ENCODE peak calls at places on chromosomes 2 and 18, in nine cellular contexts. One of them, this sample, is unnamed.

GRCh38 chr2:207905546-207905945 is 119.8 kb downstream of the PLEKHM3 start:
- DNase-seq in HCT116: no peak
- DNase-seq in suprapubic skin: no peak
- DNase-seq in stomach: no peak
- DNase-seq in HL-60: no peak
- DNase-seq in GM23338: peak
- DNase-seq in breast epithelium: no peak
- DNase-seq in SK-N-SH: peak
- DNase-seq in HepG2: no peak
- DNase-seq in this sample: no peak

GRCh38 chr2:67453365-67453764 is 56.2 kb downstream of the ETAA1 start:
- DNase-seq in HCT116: no peak
- DNase-seq in suprapubic skin: no peak
- DNase-seq in stomach: no peak
- DNase-seq in HL-60: no peak
- DNase-seq in GM23338: no peak
- DNase-seq in breast epithelium: no peak
- DNase-seq in SK-N-SH: no peak
- DNase-seq in HepG2: no peak
- DNase-seq in this sample: no peak

GRCh38 chr2:179467111-179467510 is 202.5 kb upstream of the SESTD1 start:
- DNase-seq in HCT116: no peak
- DNase-seq in suprapubic skin: no peak
- DNase-seq in stomach: no peak
- DNase-seq in HL-60: no peak
- DNase-seq in GM23338: no peak
- DNase-seq in breast epithelium: no peak
- DNase-seq in SK-N-SH: no peak
- DNase-seq in HepG2: no peak
- DNase-seq in this sample: no peak

GRCh38 chr2:222722327-222722946 is 51.0 kb downstream of the MOGAT1 start:
- DNase-seq in HCT116: no peak
- DNase-seq in suprapubic skin: no peak
- DNase-seq in stomach: no peak
- DNase-seq in HL-60: no peak
- DNase-seq in GM23338: no peak
- DNase-seq in breast epithelium: no peak
- DNase-seq in SK-N-SH: no peak
- DNase-seq in HepG2: no peak
- DNase-seq in this sample: no peak

GRCh38 chr2:200735061-200735460 is 76.6 kb upstream of the BZW1 start:
- DNase-seq in HCT116: no peak
- DNase-seq in suprapubic skin: no peak
- DNase-seq in stomach: no peak
- DNase-seq in HL-60: no peak
- DNase-seq in GM23338: no peak
- DNase-seq in breast epithelium: no peak
- DNase-seq in SK-N-SH: no peak
- DNase-seq in HepG2: no peak
- DNase-seq in this sample: no peak

GRCh38 chr2:27735263-27735904 is 36.1 kb upstream of the MRPL33 start:
- DNase-seq in HCT116: no peak
- DNase-seq in suprapubic skin: no peak
- DNase-seq in stomach: peak
- DNase-seq in HL-60: no peak
- DNase-seq in GM23338: peak
- DNase-seq in breast epithelium: peak
- DNase-seq in SK-N-SH: no peak
- DNase-seq in HepG2: no peak
- DNase-seq in this sample: peak

GRCh38 chr18:46756559-46757201 is at the start of gene ST8SIA5:
- DNase-seq in HCT116: no peak
- DNase-seq in suprapubic skin: peak
- DNase-seq in stomach: no peak
- DNase-seq in HL-60: no peak
- DNase-seq in GM23338: peak
- DNase-seq in breast epithelium: no peak
- DNase-seq in SK-N-SH: peak
- DNase-seq in HepG2: no peak
- DNase-seq in this sample: no peak

GRCh38 chr2:43041167-43041566 is 185.2 kb downstream of the ZFP36L2 start:
- DNase-seq in HCT116: no peak
- DNase-seq in suprapubic skin: no peak
- DNase-seq in stomach: no peak
- DNase-seq in HL-60: no peak
- DNase-seq in GM23338: no peak
- DNase-seq in breast epithelium: no peak
- DNase-seq in SK-N-SH: no peak
- DNase-seq in HepG2: no peak
- DNase-seq in this sample: no peak

GRCh38 chr18:54981076-54981475 is 21.8 kb upstream of the CCDC68 start:
- DNase-seq in HCT116: no peak
- DNase-seq in suprapubic skin: no peak
- DNase-seq in stomach: no peak
- DNase-seq in HL-60: no peak
- DNase-seq in GM23338: no peak
- DNase-seq in breast epithelium: no peak
- DNase-seq in SK-N-SH: peak
- DNase-seq in HepG2: no peak
- DNase-seq in this sample: no peak

GRCh38 chr18:54984908-54985307 is 25.6 kb upstream of the CCDC68 start:
- DNase-seq in HCT116: no peak
- DNase-seq in suprapubic skin: no peak
- DNase-seq in stomach: no peak
- DNase-seq in HL-60: no peak
- DNase-seq in GM23338: no peak
- DNase-seq in breast epithelium: no peak
- DNase-seq in SK-N-SH: no peak
- DNase-seq in HepG2: no peak
- DNase-seq in this sample: no peak

DNA sequence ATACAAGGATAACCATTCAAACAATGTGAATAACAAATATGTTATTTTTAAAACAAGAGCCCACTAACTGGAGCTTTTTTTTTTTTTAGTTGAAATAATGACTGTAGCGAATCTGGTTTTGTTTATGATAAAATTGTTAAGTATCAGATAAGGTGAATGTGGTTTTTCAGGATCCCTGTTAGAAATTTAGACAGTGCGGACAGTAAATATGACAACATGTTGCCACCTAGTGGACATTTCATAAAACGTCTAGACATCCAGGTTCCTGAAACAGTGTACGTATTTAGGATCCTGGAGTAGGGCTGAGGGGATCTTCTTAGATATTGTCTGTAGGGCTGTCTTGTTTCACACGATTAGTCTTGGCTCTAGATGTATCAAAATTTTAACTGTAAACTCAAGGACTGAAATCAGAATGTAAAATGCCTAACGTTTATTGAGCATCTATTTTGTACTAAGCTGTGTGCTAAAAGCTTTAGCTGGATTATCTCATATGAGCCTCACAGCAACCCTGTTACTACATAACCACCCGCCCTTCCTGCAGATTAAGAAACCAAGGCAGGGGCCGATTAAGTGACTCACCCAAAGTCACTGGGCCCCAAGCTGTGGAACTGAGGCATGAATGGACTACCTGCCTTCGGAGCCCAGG is 23.9 kb upstream of the CCDC68 start:
- DNase-seq in HCT116: peak
- DNase-seq in suprapubic skin: no peak
- DNase-seq in stomach: no peak
- DNase-seq in HL-60: peak
- DNase-seq in GM23338: peak
- DNase-seq in breast epithelium: no peak
- DNase-seq in SK-N-SH: peak
- DNase-seq in HepG2: peak
- DNase-seq in this sample: no peak
- H3K27ac ChIP-seq in HCT116: no peak
- H3K27ac ChIP-seq in suprapubic skin: no peak
- H3K27ac ChIP-seq in stomach: no peak
- H3K27ac ChIP-seq in HL-60: no peak
- H3K27ac ChIP-seq in GM23338: no peak
- H3K27ac ChIP-seq in breast epithelium: no peak
- H3K27ac ChIP-seq in SK-N-SH: no peak
- H3K27ac ChIP-seq in HepG2: no peak
- H3K27ac ChIP-seq in this sample: no peak

GRCh38 chr2:158799181-158799580 is 4.1 kb downstream of the DAPL1 start:
- DNase-seq in HCT116: no peak
- DNase-seq in suprapubic skin: no peak
- DNase-seq in stomach: no peak
- DNase-seq in HL-60: no peak
- DNase-seq in GM23338: no peak
- DNase-seq in breast epithelium: no peak
- DNase-seq in SK-N-SH: no peak
- DNase-seq in HepG2: no peak
- DNase-seq in this sample: no peak

GRCh38 chr2:158795110-158795924 is at the start of gene DAPL1:
- DNase-seq in HCT116: no peak
- DNase-seq in suprapubic skin: no peak
- DNase-seq in stomach: peak
- DNase-seq in HL-60: no peak
- DNase-seq in GM23338: peak
- DNase-seq in breast epithelium: no peak
- DNase-seq in SK-N-SH: peak
- DNase-seq in HepG2: no peak
- DNase-seq in this sample: peak

GRCh38 chr2:158796606-158797005 is 1.5 kb downstream of the DAPL1 start:
- DNase-seq in HCT116: no peak
- DNase-seq in suprapubic skin: no peak
- DNase-seq in stomach: no peak
- DNase-seq in HL-60: no peak
- DNase-seq in GM23338: no peak
- DNase-seq in breast epithelium: no peak
- DNase-seq in SK-N-SH: no peak
- DNase-seq in HepG2: no peak
- DNase-seq in this sample: no peak

DNA sequence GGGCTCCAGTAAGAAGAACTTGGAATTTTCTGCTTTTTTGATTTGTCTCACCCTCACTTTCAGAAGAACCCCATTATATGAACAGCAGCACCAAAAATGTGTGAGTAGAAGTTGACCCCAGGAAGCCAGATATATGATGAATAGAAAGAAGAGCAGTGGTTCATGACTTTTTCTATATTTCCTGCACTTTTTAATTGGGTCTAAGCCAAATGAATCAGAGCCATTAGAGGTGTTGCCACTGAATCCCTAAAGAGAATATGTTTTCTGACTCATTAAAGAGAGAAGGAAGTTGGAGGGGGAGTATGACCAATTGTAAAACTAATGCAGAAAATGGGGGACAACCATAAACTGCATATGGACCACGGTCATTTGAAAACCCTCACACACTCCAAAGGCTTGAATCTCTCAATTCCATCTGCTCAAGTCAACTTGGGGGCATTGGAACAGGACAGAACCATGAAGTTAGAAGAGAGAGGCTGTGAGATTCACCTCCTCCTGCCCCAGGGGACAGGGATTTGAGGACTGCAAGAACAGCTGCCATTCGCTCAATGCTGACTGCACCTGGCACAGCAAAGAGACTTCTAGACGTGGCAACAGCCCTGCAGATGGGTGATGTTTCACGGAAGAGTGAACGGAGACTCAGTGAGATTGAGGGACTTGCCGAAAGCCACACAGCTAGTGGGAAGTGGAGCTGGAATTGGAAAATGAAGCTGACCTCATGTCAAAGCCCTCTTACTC is 3.0 kb downstream of the DAPL1 start:
- DNase-seq in HCT116: no peak
- DNase-seq in suprapubic skin: no peak
- DNase-seq in stomach: no peak
- DNase-seq in HL-60: no peak
- DNase-seq in GM23338: no peak
- DNase-seq in breast epithelium: no peak
- DNase-seq in SK-N-SH: no peak
- DNase-seq in HepG2: no peak
- DNase-seq in this sample: no peak
- TF ChIP-seq POLR2AphosphoS5 in HCT116: no peak
- TF ChIP-seq POLR2AphosphoS5 in suprapubic skin: no peak
- TF ChIP-seq POLR2AphosphoS5 in stomach: no peak
- TF ChIP-seq POLR2AphosphoS5 in HL-60: no peak
- TF ChIP-seq POLR2AphosphoS5 in GM23338: no peak
- TF ChIP-seq POLR2AphosphoS5 in breast epithelium: no peak
- TF ChIP-seq POLR2AphosphoS5 in SK-N-SH: no peak
- TF ChIP-seq POLR2AphosphoS5 in HepG2: no peak
- TF ChIP-seq POLR2AphosphoS5 in this sample: no peak

DNA sequence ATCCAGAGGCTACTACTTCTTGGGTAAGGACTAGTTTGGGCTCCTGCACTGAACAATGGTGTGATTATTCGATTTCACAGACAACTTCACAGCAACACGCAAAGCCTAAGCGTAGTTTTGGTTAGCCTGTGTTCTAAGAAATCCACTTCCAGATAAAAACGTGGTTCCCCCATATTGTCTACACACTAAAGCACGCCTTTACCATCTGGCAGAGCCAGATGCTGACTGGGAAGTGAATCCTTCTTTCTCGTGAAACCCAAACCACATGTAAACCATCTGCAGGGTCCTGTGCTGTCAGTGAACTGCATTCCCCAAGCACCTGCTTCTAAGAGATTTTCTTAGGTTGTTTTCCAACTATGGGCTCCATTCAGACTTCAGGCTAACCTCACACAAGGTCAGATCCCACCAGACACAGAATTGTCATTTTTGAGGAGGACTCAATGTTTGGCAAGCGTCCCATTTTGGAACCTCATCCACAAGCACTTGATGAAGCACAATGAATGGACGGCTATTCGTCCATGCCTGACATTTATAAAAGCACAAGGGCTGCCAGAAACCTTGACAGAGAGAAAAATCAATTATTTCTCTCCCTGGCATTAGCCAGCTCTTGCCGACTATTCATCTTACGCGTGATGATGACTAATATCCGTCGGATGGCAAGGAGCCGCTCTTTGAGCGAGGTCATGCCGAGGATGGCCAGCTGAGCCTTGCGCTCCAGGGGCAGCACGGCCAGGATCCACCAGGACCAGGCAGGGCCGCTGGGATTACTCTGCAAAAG is 38.4 kb downstream of the LONRF2 start:
- DNase-seq in HCT116: peak
- DNase-seq in suprapubic skin: no peak
- DNase-seq in stomach: no peak
- DNase-seq in HL-60: no peak
- DNase-seq in GM23338: no peak
- DNase-seq in breast epithelium: no peak
- DNase-seq in SK-N-SH: no peak
- DNase-seq in HepG2: no peak
- DNase-seq in this sample: no peak
- H3K27ac ChIP-seq in HCT116: peak
- H3K27ac ChIP-seq in suprapubic skin: no peak
- H3K27ac ChIP-seq in stomach: no peak
- H3K27ac ChIP-seq in HL-60: no peak
- H3K27ac ChIP-seq in GM23338: no peak
- H3K27ac ChIP-seq in breast epithelium: no peak
- H3K27ac ChIP-seq in SK-N-SH: peak
- H3K27ac ChIP-seq in HepG2: no peak
- H3K27ac ChIP-seq in this sample: no peak

GRCh38 chr2:197306024-197306690 is 4.4 kb downstream of the ANKRD44 start:
- DNase-seq in HCT116: no peak
- DNase-seq in suprapubic skin: no peak
- DNase-seq in stomach: no peak
- DNase-seq in HL-60: no peak
- DNase-seq in GM23338: no peak
- DNase-seq in breast epithelium: no peak
- DNase-seq in SK-N-SH: no peak
- DNase-seq in HepG2: no peak
- DNase-seq in this sample: peak

GRCh38 chr2:197307933-197308521 is 2.6 kb downstream of the ANKRD44 start:
- DNase-seq in HCT116: no peak
- DNase-seq in suprapubic skin: no peak
- DNase-seq in stomach: no peak
- DNase-seq in HL-60: no peak
- DNase-seq in GM23338: no peak
- DNase-seq in breast epithelium: no peak
- DNase-seq in SK-N-SH: no peak
- DNase-seq in HepG2: no peak
- DNase-seq in this sample: peak

GRCh38 chr2:197304556-197305011 is 6.0 kb downstream of the ANKRD44 start:
- DNase-seq in HCT116: no peak
- DNase-seq in suprapubic skin: no peak
- DNase-seq in stomach: no peak
- DNase-seq in HL-60: no peak
- DNase-seq in GM23338: no peak
- DNase-seq in breast epithelium: no peak
- DNase-seq in SK-N-SH: no peak
- DNase-seq in HepG2: no peak
- DNase-seq in this sample: no peak

GRCh38 chr2:197307236-197307932 is 3.2 kb downstream of the ANKRD44 start:
- DNase-seq in HCT116: no peak
- DNase-seq in suprapubic skin: no peak
- DNase-seq in stomach: no peak
- DNase-seq in HL-60: peak
- DNase-seq in GM23338: no peak
- DNase-seq in breast epithelium: no peak
- DNase-seq in SK-N-SH: peak
- DNase-seq in HepG2: no peak
- DNase-seq in this sample: no peak

GRCh38 chr2:197306691-197307030 is 3.9 kb downstream of the ANKRD44 start:
- DNase-seq in HCT116: no peak
- DNase-seq in suprapubic skin: no peak
- DNase-seq in stomach: peak
- DNase-seq in HL-60: peak
- DNase-seq in GM23338: no peak
- DNase-seq in breast epithelium: peak
- DNase-seq in SK-N-SH: no peak
- DNase-seq in HepG2: no peak
- DNase-seq in this sample: peak
- TF ChIP-seq POLR2AphosphoS5 in HCT116: no peak
- TF ChIP-seq POLR2AphosphoS5 in suprapubic skin: no peak
- TF ChIP-seq POLR2AphosphoS5 in stomach: peak
- TF ChIP-seq POLR2AphosphoS5 in HL-60: no peak
- TF ChIP-seq POLR2AphosphoS5 in GM23338: no peak
- TF ChIP-seq POLR2AphosphoS5 in breast epithelium: no peak
- TF ChIP-seq POLR2AphosphoS5 in SK-N-SH: no peak
- TF ChIP-seq POLR2AphosphoS5 in HepG2: no peak
- TF ChIP-seq POLR2AphosphoS5 in this sample: no peak

This sample was measured in transverse colon.